ENCODE peak calls at places on chromosomes 7 and 10, in eight cellular contexts. G is endodermal cell; W is stimulated activated CD4-positive, alpha-beta T cell treated with anti-CD3 and anti-CD28 coated beads, Interleukin-1b, Interleukin-23, amount 100 ng/mL, for 24 hours; U is iPS-NIHi11; Y is H9; A is IMR-90; K is NCI-H2029 treated with DMSO at 0.1 percent for 48 hours; B is naive thymus-derived CD8-positive, alpha-beta T cell. E is an unnamed sample.

GRCh38 chr7:105224884-105225651 is 163.7 kb downstream of the SRPK2 start:
- DNase-seq in G (no peak), W (no peak), U (no peak), Y (no peak), A (peak), K (no peak), B (no peak), E (peak)

GRCh38 chr7:100694196-100694745 is at the start of gene GIGYF1:
- DNase-seq in G (peak), W (peak), U (peak), Y (peak), A (peak), K (no peak), B (peak), E (peak)

GRCh38 chr10:100327007-100327700 is 2.9 kb downstream of the PKD2L1 start:
- DNase-seq in G (no peak), W (no peak), U (no peak), Y (no peak), A (peak), K (no peak), B (peak), E (peak)

GRCh38 chr10:28587270-28587969 is 54.5 kb downstream of the WAC start:
- DNase-seq in G (no peak), W (no peak), U (no peak), Y (no peak), A (peak), K (no peak), B (no peak), E (no peak)

GRCh38 chr10:71736570-71737355 is 17.2 kb upstream of the C10orf105 start:
- DNase-seq in G (no peak), W (no peak), U (peak), Y (no peak), A (no peak), K (peak), B (no peak), E (no peak)

GRCh38 chr7:10889266-10889898 is 84.3 kb upstream of the PHF14 start:
- DNase-seq in G (peak), W (peak), U (peak), Y (peak), A (peak), K (peak), B (peak), E (peak)

GRCh38 chr10:20494474-20494873 is 402.6 kb downstream of the NEBL start:
- DNase-seq in G (no peak), W (no peak), U (no peak), Y (no peak), A (no peak), K (no peak), B (no peak), E (no peak)

GRCh38 chr10:122112625-122113160 is 123.7 kb downstream of the TACC2 start:
- DNase-seq in G (peak), W (no peak), U (peak), Y (peak), A (peak), K (no peak), B (no peak), E (no peak)

GRCh38 chr7:6430271-6430940 is 17.3 kb downstream of the DAGLB start:
- DNase-seq in G (peak), W (no peak), U (peak), Y (no peak), A (peak), K (no peak), B (no peak), E (no peak)

GRCh38 chr7:101565601-101566209 is 63.4 kb downstream of the MYL10 start:
- DNase-seq in G (peak), W (no peak), U (no peak), Y (peak), A (no peak), K (no peak), B (no peak), E (no peak)

GRCh38 chr10:19811517-19811916 is 4.7 kb upstream of the PLXDC2 start:
- DNase-seq in G (peak), W (no peak), U (peak), Y (peak), A (peak), K (no peak), B (no peak), E (no peak)

GRCh38 chr10:89894051-89894450 is 192.7 kb downstream of the KIF20B start:
- DNase-seq in G (no peak), W (no peak), U (no peak), Y (no peak), A (no peak), K (no peak), B (no peak), E (no peak)

GRCh38 chr10:110208614-110209398 is 1.4 kb downstream of the MXI1 start:
- DNase-seq in G (peak), W (no peak), U (no peak), Y (no peak), A (peak), K (no peak), B (peak), E (no peak)

GRCh38 chr10:24333736-24334135 is 124.8 kb downstream of the KIAA1217 start:
- DNase-seq in G (no peak), W (no peak), U (no peak), Y (no peak), A (peak), K (no peak), B (no peak), E (no peak)

GRCh38 chr10:77179015-77179695 is 458.5 kb downstream of the KCNMA1 start:
- DNase-seq in G (peak), W (no peak), U (peak), Y (peak), A (peak), K (no peak), B (no peak), E (no peak)

GRCh38 chr10:44334621-44335184 is 50.2 kb downstream of the CXCL12 start:
- DNase-seq in G (no peak), W (no peak), U (no peak), Y (no peak), A (peak), K (no peak), B (no peak), E (no peak)

GRCh38 chr7:152608208-152608607 is 67.7 kb downstream of the XRCC2 start:
- DNase-seq in G (no peak), W (no peak), U (no peak), Y (no peak), A (no peak), K (no peak), B (no peak), E (no peak)

GRCh38 chr10:128095023-128095752 is 31.0 kb downstream of the MKI67 start:
- DNase-seq in G (peak), W (no peak), U (no peak), Y (no peak), A (no peak), K (no peak), B (no peak), E (no peak)

GRCh38 chr10:103124420-103125096 is 68.5 kb downstream of the NT5C2 start:
- DNase-seq in G (no peak), W (peak), U (no peak), Y (no peak), A (no peak), K (no peak), B (no peak), E (no peak)

GRCh38 chr10:46547331-46547880 is 9.1 kb downstream of the GPRIN2 start:
- DNase-seq in G (no peak), W (no peak), U (no peak), Y (peak), A (no peak), K (no peak), B (no peak), E (peak)

GRCh38 chr7:32860096-32860495 is 31.5 kb downstream of the KBTBD2 start:
- DNase-seq in G (no peak), W (no peak), U (no peak), Y (no peak), A (no peak), K (no peak), B (no peak), E (no peak)

GRCh38 chr7:77738871-77739270 is 42.6 kb downstream of the RSBN1L start:
- DNase-seq in G (no peak), W (no peak), U (no peak), Y (no peak), A (peak), K (no peak), B (no peak), E (no peak)

GRCh38 chr7:66639773-66640172 is 11.1 kb downstream of the KCTD7 start:
- DNase-seq in G (no peak), W (no peak), U (no peak), Y (no peak), A (no peak), K (no peak), B (no peak), E (no peak)

GRCh38 chr10:61350068-61350467 is 103.1 kb downstream of the TMEM26 start:
- DNase-seq in G (no peak), W (no peak), U (no peak), Y (no peak), A (no peak), K (no peak), B (no peak), E (no peak)

GRCh38 chr10:117546630-117547300 is 4.2 kb downstream of the EMX2 start:
- DNase-seq in G (peak), W (no peak), U (no peak), Y (no peak), A (no peak), K (no peak), B (no peak), E (no peak)

GRCh38 chr7:41093141-41093540 is 609.7 kb downstream of the INHBA start:
- DNase-seq in G (no peak), W (no peak), U (no peak), Y (no peak), A (no peak), K (no peak), B (no peak), E (no peak)

GRCh38 chr7:14048889-14049288 is 59.4 kb upstream of the ETV1 start:
- DNase-seq in G (no peak), W (no peak), U (no peak), Y (no peak), A (no peak), K (peak), B (no peak), E (no peak)

GRCh38 chr10:33421789-33422188 is 87.3 kb upstream of the NRP1 start:
- DNase-seq in G (no peak), W (no peak), U (no peak), Y (no peak), A (peak), K (no peak), B (no peak), E (no peak)

GRCh38 chr10:69405221-69405620 is 11.5 kb downstream of the TACR2 start:
- DNase-seq in G (no peak), W (no peak), U (no peak), Y (no peak), A (peak), K (no peak), B (no peak), E (no peak)

GRCh38 chr7:101186194-101186593 is 6.1 kb upstream of the NAT16 start:
- DNase-seq in G (no peak), W (no peak), U (no peak), Y (no peak), A (no peak), K (no peak), B (no peak), E (no peak)

GRCh38 chr7:134510646-134511045 is 16.7 kb upstream of the AKR1B10 start:
- DNase-seq in G (no peak), W (no peak), U (no peak), Y (no peak), A (no peak), K (no peak), B (no peak), E (no peak)